ENCODE peak calls at places on chromosomes 11 and 22, in eight cellular contexts. One of them, this sample, is unnamed.

GRCh38 chr11:122951231-122951630 is 30.4 kb downstream of the BSX start:
- DNase-seq in GM20000: no peak
- DNase-seq in choroid plexus epithelial cell: no peak
- DNase-seq in tibial nerve: no peak
- DNase-seq in lower leg skin: no peak
- DNase-seq in AG04450: no peak
- DNase-seq in RWPE1: no peak
- DNase-seq in WTC11: no peak
- DNase-seq in this sample: peak

GRCh38 chr22:23519442-23520177 is 60.5 kb downstream of the IGLL1 start:
- DNase-seq in tibial nerve: no peak
- DNase-seq in RWPE1: no peak
- DNase-seq in WTC11: no peak
- DNase-seq in AG04450: no peak
- DNase-seq in choroid plexus epithelial cell: no peak
- DNase-seq in GM20000: no peak
- DNase-seq in lower leg skin: no peak
- DNase-seq in this sample: no peak

GRCh38 chr22:29626497-29627195 is 23.2 kb downstream of the NF2 start:
- DNase-seq in GM20000: no peak
- DNase-seq in choroid plexus epithelial cell: peak
- DNase-seq in tibial nerve: no peak
- DNase-seq in WTC11: no peak
- DNase-seq in lower leg skin: no peak
- DNase-seq in RWPE1: peak
- DNase-seq in AG04450: peak
- DNase-seq in this sample: no peak

GRCh38 chr11:6705905-6706535 is 22.9 kb upstream of the MRPL17 start:
- DNase-seq in AG04450: no peak
- DNase-seq in GM20000: peak
- DNase-seq in lower leg skin: peak
- DNase-seq in RWPE1: peak
- DNase-seq in WTC11: peak
- DNase-seq in tibial nerve: peak
- DNase-seq in choroid plexus epithelial cell: peak
- DNase-seq in this sample: peak

GRCh38 chr11:72263363-72263762 is 19.4 kb upstream of the PHOX2A start:
- DNase-seq in AG04450: peak
- DNase-seq in tibial nerve: no peak
- DNase-seq in RWPE1: no peak
- DNase-seq in lower leg skin: no peak
- DNase-seq in WTC11: no peak
- DNase-seq in GM20000: no peak
- DNase-seq in choroid plexus epithelial cell: peak
- DNase-seq in this sample: no peak

GRCh38 chr22:21837184-21837979 is 30.1 kb downstream of the MAPK1 start:
- DNase-seq in GM20000: no peak
- DNase-seq in WTC11: no peak
- DNase-seq in choroid plexus epithelial cell: peak
- DNase-seq in lower leg skin: no peak
- DNase-seq in tibial nerve: no peak
- DNase-seq in AG04450: peak
- DNase-seq in RWPE1: peak
- DNase-seq in this sample: no peak

GRCh38 chr11:80424012-80424695 is 983.3 kb upstream of the TENM4 start:
- DNase-seq in RWPE1: no peak
- DNase-seq in GM20000: no peak
- DNase-seq in choroid plexus epithelial cell: no peak
- DNase-seq in AG04450: no peak
- DNase-seq in WTC11: no peak
- DNase-seq in lower leg skin: no peak
- DNase-seq in tibial nerve: no peak
- DNase-seq in this sample: no peak

GRCh38 chr11:8604078-8604723 is 10.2 kb upstream of the STK33 start:
- DNase-seq in lower leg skin: peak
- DNase-seq in AG04450: peak
- DNase-seq in WTC11: peak
- DNase-seq in tibial nerve: peak
- DNase-seq in choroid plexus epithelial cell: peak
- DNase-seq in RWPE1: peak
- DNase-seq in GM20000: peak
- DNase-seq in this sample: peak

GRCh38 chr11:119684361-119685072 is 44.5 kb downstream of the NECTIN1 start:
- DNase-seq in lower leg skin: no peak
- DNase-seq in GM20000: peak
- DNase-seq in WTC11: no peak
- DNase-seq in AG04450: peak
- DNase-seq in choroid plexus epithelial cell: peak
- DNase-seq in RWPE1: peak
- DNase-seq in tibial nerve: no peak
- DNase-seq in this sample: no peak

GRCh38 chr11:73295259-73295995 is 12.6 kb upstream of the ARHGEF17 start:
- DNase-seq in RWPE1: peak
- DNase-seq in tibial nerve: peak
- DNase-seq in lower leg skin: no peak
- DNase-seq in choroid plexus epithelial cell: peak
- DNase-seq in GM20000: peak
- DNase-seq in AG04450: no peak
- DNase-seq in WTC11: peak
- DNase-seq in this sample: peak
- TF ChIP-seq CTCF in RWPE1: peak
- TF ChIP-seq CTCF in tibial nerve: peak
- TF ChIP-seq CTCF in lower leg skin: no peak
- TF ChIP-seq CTCF in choroid plexus epithelial cell: peak
- TF ChIP-seq CTCF in GM20000: peak
- TF ChIP-seq CTCF in AG04450: peak
- TF ChIP-seq CTCF in WTC11: peak
- TF ChIP-seq CTCF in this sample: peak

GRCh38 chr11:114317738-114318137 is 21.5 kb downstream of the NNMT start:
- DNase-seq in RWPE1: no peak
- DNase-seq in choroid plexus epithelial cell: peak
- DNase-seq in WTC11: peak
- DNase-seq in lower leg skin: no peak
- DNase-seq in AG04450: peak
- DNase-seq in tibial nerve: no peak
- DNase-seq in GM20000: no peak
- DNase-seq in this sample: peak
- TF ChIP-seq CTCF in RWPE1: peak
- TF ChIP-seq CTCF in choroid plexus epithelial cell: peak
- TF ChIP-seq CTCF in WTC11: no peak
- TF ChIP-seq CTCF in lower leg skin: no peak
- TF ChIP-seq CTCF in AG04450: peak
- TF ChIP-seq CTCF in tibial nerve: no peak
- TF ChIP-seq CTCF in GM20000: no peak
- TF ChIP-seq CTCF in this sample: peak

GRCh38 chr11:112610996-112611795 is 350.0 kb upstream of the NCAM1 start:
- DNase-seq in WTC11: no peak
- DNase-seq in GM20000: no peak
- DNase-seq in tibial nerve: no peak
- DNase-seq in lower leg skin: no peak
- DNase-seq in choroid plexus epithelial cell: peak
- DNase-seq in AG04450: no peak
- DNase-seq in RWPE1: peak
- DNase-seq in this sample: no peak
- TF ChIP-seq CTCF in WTC11: no peak
- TF ChIP-seq CTCF in GM20000: no peak
- TF ChIP-seq CTCF in tibial nerve: no peak
- TF ChIP-seq CTCF in lower leg skin: no peak
- TF ChIP-seq CTCF in choroid plexus epithelial cell: no peak
- TF ChIP-seq CTCF in AG04450: no peak
- TF ChIP-seq CTCF in RWPE1: no peak
- TF ChIP-seq CTCF in this sample: no peak

DNA sequence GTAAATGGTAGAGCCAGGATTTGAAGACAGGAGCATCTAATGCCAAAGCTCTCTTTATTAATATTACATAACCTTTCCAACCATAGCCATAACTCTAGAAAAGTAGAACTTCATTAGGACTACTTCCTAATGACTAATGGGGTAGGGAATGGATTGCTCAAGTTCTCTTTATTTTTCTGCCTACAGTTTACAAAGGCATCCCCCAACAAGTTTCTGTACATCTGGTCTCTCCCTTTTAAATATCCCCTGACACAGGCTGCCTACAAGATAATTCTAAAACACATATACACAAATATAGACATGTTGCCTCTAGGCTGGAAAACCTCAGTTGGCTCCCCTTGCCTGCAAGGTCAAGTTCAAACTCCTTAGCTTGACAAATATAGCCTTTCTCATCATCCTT is 534.9 kb downstream of the SOX6 start:
- DNase-seq in tibial nerve: no peak
- DNase-seq in AG04450: no peak
- DNase-seq in WTC11: no peak
- DNase-seq in GM20000: no peak
- DNase-seq in lower leg skin: no peak
- DNase-seq in RWPE1: no peak
- DNase-seq in choroid plexus epithelial cell: no peak
- DNase-seq in this sample: no peak
- TF ChIP-seq CTCF in tibial nerve: no peak
- TF ChIP-seq CTCF in AG04450: no peak
- TF ChIP-seq CTCF in WTC11: no peak
- TF ChIP-seq CTCF in GM20000: no peak
- TF ChIP-seq CTCF in lower leg skin: no peak
- TF ChIP-seq CTCF in RWPE1: no peak
- TF ChIP-seq CTCF in choroid plexus epithelial cell: no peak
- TF ChIP-seq CTCF in this sample: no peak